ENCODE peak calls at places on chromosomes 6 and 20, in seven cellular contexts. One of them, this sample, is unnamed.
A peak's percentile ranks its signal among the peaks of the same experiment; 100 is the strongest.

GRCh38 chr6:135088818-135089809 is 34.5 kb upstream of the HBS1L start:
- DNase-seq in right lobe of liver: no peak
- DNase-seq in Panc1: no peak
- DNase-seq in uterus: no peak
- DNase-seq in GM23248: peak; percentile 71
- DNase-seq in upper lobe of right lung: no peak
- DNase-seq in heart right ventricle: no peak
- DNase-seq in this sample: no peak

GRCh38 chr6:76351275-76351674 is 278.8 kb upstream of the IMPG1 start:
- DNase-seq in GM23248: no peak
- DNase-seq in upper lobe of right lung: no peak
- DNase-seq in right lobe of liver: no peak
- DNase-seq in Panc1: no peak
- DNase-seq in uterus: no peak
- DNase-seq in heart right ventricle: no peak
- DNase-seq in this sample: no peak

GRCh38 chr6:56357616-56358373 is 110.4 kb upstream of the COL21A1 start:
- DNase-seq in GM23248: peak; percentile 79
- DNase-seq in upper lobe of right lung: no peak
- DNase-seq in heart right ventricle: no peak
- DNase-seq in uterus: no peak
- DNase-seq in Panc1: no peak
- DNase-seq in right lobe of liver: no peak
- DNase-seq in this sample: no peak

GRCh38 chr6:7505196-7505699 is 36.2 kb upstream of the DSP start:
- DNase-seq in GM23248: peak; percentile 89
- DNase-seq in right lobe of liver: no peak
- DNase-seq in upper lobe of right lung: no peak
- DNase-seq in heart right ventricle: peak; percentile 16
- DNase-seq in uterus: no peak
- DNase-seq in Panc1: peak; percentile 15
- DNase-seq in this sample: no peak

GRCh38 chr6:120924214-120924613 is 410.1 kb downstream of the TBC1D32 start:
- DNase-seq in right lobe of liver: no peak
- DNase-seq in GM23248: no peak
- DNase-seq in heart right ventricle: no peak
- DNase-seq in upper lobe of right lung: no peak
- DNase-seq in Panc1: no peak
- DNase-seq in uterus: no peak
- DNase-seq in this sample: no peak

GRCh38 chr20:652611-653109 is 340 bp downstream of the SRXN1 start:
- DNase-seq in uterus: peak; percentile 52
- DNase-seq in Panc1: no peak
- DNase-seq in GM23248: peak; percentile 67
- DNase-seq in right lobe of liver: peak; percentile 50
- DNase-seq in heart right ventricle: peak; percentile 35
- DNase-seq in upper lobe of right lung: peak; percentile 79
- DNase-seq in this sample: no peak

GRCh38 chr6:18209539-18210197 is 54.4 kb downstream of the KDM1B start:
- DNase-seq in Panc1: no peak
- DNase-seq in heart right ventricle: no peak
- DNase-seq in right lobe of liver: no peak
- DNase-seq in upper lobe of right lung: no peak
- DNase-seq in uterus: no peak
- DNase-seq in GM23248: no peak
- DNase-seq in this sample: no peak

GRCh38 chr20:14918281-14918680 is 580.9 kb upstream of the FLRT3 start:
- DNase-seq in right lobe of liver: no peak
- DNase-seq in upper lobe of right lung: no peak
- DNase-seq in heart right ventricle: no peak
- DNase-seq in Panc1: no peak
- DNase-seq in uterus: no peak
- DNase-seq in GM23248: no peak
- DNase-seq in this sample: no peak

GRCh38 chr6:124780621-124781020 is 181.6 kb upstream of the RNF217 start:
- DNase-seq in GM23248: peak; percentile 5
- DNase-seq in Panc1: no peak
- DNase-seq in right lobe of liver: no peak
- DNase-seq in heart right ventricle: no peak
- DNase-seq in uterus: no peak
- DNase-seq in upper lobe of right lung: no peak
- DNase-seq in this sample: no peak

GRCh38 chr6:63530984-63531383 is 41.3 kb upstream of the LOC128125822 start:
- DNase-seq in right lobe of liver: no peak
- DNase-seq in GM23248: no peak
- DNase-seq in upper lobe of right lung: no peak
- DNase-seq in uterus: no peak
- DNase-seq in Panc1: no peak
- DNase-seq in heart right ventricle: no peak
- DNase-seq in this sample: no peak

GRCh38 chr6:167027308-167027707 is 28.1 kb downstream of the CEP43 start:
- DNase-seq in GM23248: no peak
- DNase-seq in right lobe of liver: no peak
- DNase-seq in Panc1: no peak
- DNase-seq in heart right ventricle: no peak
- DNase-seq in uterus: no peak
- DNase-seq in upper lobe of right lung: no peak
- DNase-seq in this sample: no peak
- H3K36me3 ChIP-seq in GM23248: peaks cover 32% of the 10 kb centered on the region
- H3K36me3 ChIP-seq in right lobe of liver: peaks cover 46% of the 10 kb centered on the region
- H3K36me3 ChIP-seq in Panc1: peaks cover 26% of the 10 kb centered on the region
- H3K36me3 ChIP-seq in heart right ventricle: peaks cover 65% of the 10 kb centered on the region
- H3K36me3 ChIP-seq in uterus: no peaks in the 10 kb centered on the region
- H3K36me3 ChIP-seq in upper lobe of right lung: peaks cover 30% of the 10 kb centered on the region
- H3K36me3 ChIP-seq in this sample: peaks cover 76% of the 10 kb centered on the region

GRCh38 chr20:35496481-35496880 is 33.0 kb downstream of the C20orf173 start:
- DNase-seq in heart right ventricle: no peak
- DNase-seq in Panc1: no peak
- DNase-seq in GM23248: no peak
- DNase-seq in right lobe of liver: no peak
- DNase-seq in upper lobe of right lung: peak; percentile 25
- DNase-seq in uterus: no peak
- DNase-seq in this sample: no peak
- H3K36me3 ChIP-seq in heart right ventricle: peaks cover 100% of the 10 kb centered on the region
- H3K36me3 ChIP-seq in Panc1: peaks cover 8% of the 10 kb centered on the region
- H3K36me3 ChIP-seq in GM23248: peaks cover 12% of the 10 kb centered on the region
- H3K36me3 ChIP-seq in right lobe of liver: peaks cover 66% of the 10 kb centered on the region
- H3K36me3 ChIP-seq in upper lobe of right lung: peaks cover 90% of the 10 kb centered on the region
- H3K36me3 ChIP-seq in uterus: no peaks in the 10 kb centered on the region
- H3K36me3 ChIP-seq in this sample: peaks cover 98% of the 10 kb centered on the region

DNA sequence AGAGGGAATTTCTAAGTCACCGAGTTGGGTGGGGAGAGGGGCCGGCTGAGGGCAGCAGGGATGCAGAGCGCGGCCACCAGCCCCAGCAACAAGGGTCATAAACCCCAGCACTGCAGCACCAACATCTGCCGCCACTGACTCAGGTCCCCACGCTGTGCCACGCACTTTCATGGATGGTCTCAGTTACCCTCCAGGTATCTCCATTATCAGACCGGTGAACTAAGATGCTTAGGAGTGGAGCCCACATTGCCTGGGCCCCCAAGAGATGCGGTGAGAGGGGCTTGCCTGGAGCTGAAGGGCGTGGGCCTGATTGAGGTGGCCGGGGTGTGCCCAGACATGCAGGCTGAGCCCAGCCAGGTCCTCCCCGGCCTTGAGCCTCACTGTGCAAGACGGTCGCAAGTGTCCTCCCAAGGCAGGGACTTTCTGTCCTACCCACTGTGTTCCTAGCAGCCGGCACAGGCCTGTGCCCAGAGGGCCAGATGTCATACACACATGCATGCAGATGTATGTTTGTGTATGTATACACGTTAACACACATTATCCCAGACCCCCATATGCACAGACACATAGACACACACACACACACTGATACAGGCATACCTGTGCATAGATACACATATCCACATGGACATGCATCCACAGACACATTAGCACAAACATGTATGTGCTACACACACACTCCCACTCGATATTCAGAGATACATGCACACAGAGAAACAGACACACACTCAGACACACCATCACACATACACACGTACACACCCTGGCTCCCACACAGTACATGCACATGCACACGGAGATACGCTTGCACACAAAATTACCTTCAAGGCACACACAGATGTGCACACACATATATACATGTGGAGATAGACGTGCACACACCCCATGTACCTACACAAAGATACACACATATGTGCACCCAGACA is 19.5 kb downstream of the RBM38 start:
- DNase-seq in heart right ventricle: no peak
- DNase-seq in uterus: no peak
- DNase-seq in right lobe of liver: no peak
- DNase-seq in upper lobe of right lung: no peak
- DNase-seq in Panc1: no peak
- DNase-seq in GM23248: no peak
- DNase-seq in this sample: no peak
- H3K36me3 ChIP-seq in heart right ventricle: peaks cover 32% of the 10 kb centered on the region
- H3K36me3 ChIP-seq in uterus: no peaks in the 10 kb centered on the region
- H3K36me3 ChIP-seq in right lobe of liver: peaks cover 14% of the 10 kb centered on the region
- H3K36me3 ChIP-seq in upper lobe of right lung: peaks cover 25% of the 10 kb centered on the region
- H3K36me3 ChIP-seq in Panc1: no peaks in the 10 kb centered on the region
- H3K36me3 ChIP-seq in GM23248: no peaks in the 10 kb centered on the region
- H3K36me3 ChIP-seq in this sample: peaks cover 32% of the 10 kb centered on the region

GRCh38 chr6:22325481-22325880 is 28.6 kb upstream of the PRL start:
- DNase-seq in Panc1: no peak
- DNase-seq in GM23248: no peak
- DNase-seq in right lobe of liver: no peak
- DNase-seq in heart right ventricle: peak; percentile 11
- DNase-seq in uterus: no peak
- DNase-seq in upper lobe of right lung: no peak
- DNase-seq in this sample: no peak

GRCh38 chr6:22326500-22326899 is 29.7 kb upstream of the PRL start:
- DNase-seq in right lobe of liver: no peak
- DNase-seq in heart right ventricle: no peak
- DNase-seq in upper lobe of right lung: no peak
- DNase-seq in GM23248: no peak
- DNase-seq in Panc1: no peak
- DNase-seq in uterus: no peak
- DNase-seq in this sample: no peak

GRCh38 chr6:22320750-22321149 is 23.9 kb upstream of the PRL start:
- DNase-seq in upper lobe of right lung: no peak
- DNase-seq in right lobe of liver: no peak
- DNase-seq in heart right ventricle: no peak
- DNase-seq in uterus: no peak
- DNase-seq in Panc1: no peak
- DNase-seq in GM23248: peak; percentile 73
- DNase-seq in this sample: no peak

GRCh38 chr6:22322103-22322882 is 25.5 kb upstream of the PRL start:
- DNase-seq in right lobe of liver: no peak
- DNase-seq in upper lobe of right lung: no peak
- DNase-seq in heart right ventricle: no peak
- DNase-seq in Panc1: no peak
- DNase-seq in GM23248: no peak
- DNase-seq in uterus: no peak
- DNase-seq in this sample: no peak

DNA sequence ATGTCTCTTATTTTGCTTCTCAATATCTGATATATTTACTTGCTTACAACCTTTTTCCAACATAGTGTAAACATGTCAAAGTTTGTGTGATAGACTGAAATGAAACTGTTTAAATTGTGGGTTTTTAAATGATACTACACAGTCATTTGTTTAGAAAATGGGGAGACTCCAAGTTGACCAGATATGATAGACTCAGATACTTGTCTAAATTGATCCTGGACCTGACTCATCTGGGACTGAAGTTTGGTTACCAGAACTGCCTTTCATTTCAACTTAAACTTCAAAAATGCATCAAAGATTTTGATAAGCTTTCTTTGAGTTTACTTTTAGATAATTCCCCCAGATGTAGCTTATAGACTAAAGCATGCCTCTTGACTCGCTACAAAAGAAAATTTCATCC is 27.0 kb upstream of the PRL start:
- DNase-seq in heart right ventricle: no peak
- DNase-seq in Panc1: no peak
- DNase-seq in right lobe of liver: no peak
- DNase-seq in upper lobe of right lung: no peak
- DNase-seq in uterus: no peak
- DNase-seq in GM23248: no peak
- DNase-seq in this sample: no peak
- H3K36me3 ChIP-seq in heart right ventricle: no peaks in the 10 kb centered on the region
- H3K36me3 ChIP-seq in Panc1: no peaks in the 10 kb centered on the region
- H3K36me3 ChIP-seq in right lobe of liver: no peaks in the 10 kb centered on the region
- H3K36me3 ChIP-seq in upper lobe of right lung: no peaks in the 10 kb centered on the region
- H3K36me3 ChIP-seq in uterus: no peaks in the 10 kb centered on the region
- H3K36me3 ChIP-seq in GM23248: no peaks in the 10 kb centered on the region
- H3K36me3 ChIP-seq in this sample: no peaks in the 10 kb centered on the region

DNA sequence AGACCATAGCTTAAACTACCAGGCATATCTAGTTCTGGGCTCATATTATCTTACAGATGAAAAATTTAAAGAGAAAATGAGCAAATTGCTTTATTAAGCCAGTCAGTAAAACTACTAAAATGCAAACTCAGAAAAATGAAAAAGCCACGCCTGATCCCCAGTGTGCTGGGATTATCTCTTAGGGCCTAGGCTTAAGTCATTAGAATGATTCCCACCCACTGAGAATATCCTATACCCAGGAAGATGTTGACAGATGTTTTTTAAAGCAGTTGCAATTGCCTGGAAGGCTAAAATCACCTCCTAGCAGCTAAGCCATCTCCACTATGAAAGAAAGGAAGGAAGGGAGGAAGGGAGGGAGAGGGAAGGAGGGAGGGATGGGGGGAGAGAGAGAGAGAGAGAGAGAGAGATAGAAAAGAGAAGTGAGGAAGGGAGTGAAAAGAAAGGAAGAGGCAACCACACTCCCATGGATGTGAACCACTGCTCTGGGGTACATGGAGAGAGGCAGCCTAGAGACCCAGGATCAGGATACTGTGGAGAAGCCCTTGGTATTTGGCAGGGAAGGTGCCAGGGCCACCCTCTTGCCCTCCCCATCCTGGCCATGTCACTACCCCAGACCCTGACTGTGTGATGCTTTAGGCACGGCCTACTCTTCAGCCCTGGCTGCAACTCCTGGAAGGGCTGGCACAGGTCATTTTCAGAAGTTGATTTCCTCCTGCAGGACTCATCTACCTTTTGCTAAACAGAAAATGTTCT is 21.9 kb downstream of the NEDD9 start:
- DNase-seq in upper lobe of right lung: no peak
- DNase-seq in GM23248: no peak
- DNase-seq in Panc1: no peak
- DNase-seq in heart right ventricle: no peak
- DNase-seq in uterus: no peak
- DNase-seq in right lobe of liver: no peak
- DNase-seq in this sample: no peak
- H3K36me3 ChIP-seq in upper lobe of right lung: peaks cover 81% of the 10 kb centered on the region
- H3K36me3 ChIP-seq in GM23248: no peaks in the 10 kb centered on the region
- H3K36me3 ChIP-seq in Panc1: no peaks in the 10 kb centered on the region
- H3K36me3 ChIP-seq in heart right ventricle: peaks cover 46% of the 10 kb centered on the region
- H3K36me3 ChIP-seq in uterus: no peaks in the 10 kb centered on the region
- H3K36me3 ChIP-seq in right lobe of liver: no peaks in the 10 kb centered on the region
- H3K36me3 ChIP-seq in this sample: peaks cover 17% of the 10 kb centered on the region

GRCh38 chr6:47254051-47254450 is 55.7 kb downstream of the TNFRSF21 start:
- DNase-seq in GM23248: no peak
- DNase-seq in upper lobe of right lung: no peak
- DNase-seq in right lobe of liver: no peak
- DNase-seq in uterus: no peak
- DNase-seq in heart right ventricle: no peak
- DNase-seq in Panc1: no peak
- DNase-seq in this sample: no peak
- H3K36me3 ChIP-seq in GM23248: no peaks in the 10 kb centered on the region
- H3K36me3 ChIP-seq in upper lobe of right lung: peaks cover 19% of the 10 kb centered on the region
- H3K36me3 ChIP-seq in right lobe of liver: no peaks in the 10 kb centered on the region
- H3K36me3 ChIP-seq in uterus: no peaks in the 10 kb centered on the region
- H3K36me3 ChIP-seq in heart right ventricle: peaks cover 6% of the 10 kb centered on the region
- H3K36me3 ChIP-seq in Panc1: peaks cover 3% of the 10 kb centered on the region
- H3K36me3 ChIP-seq in this sample: peaks cover 8% of the 10 kb centered on the region